ENCODE peak calls at places on chromosome X, in six cellular contexts. One of them, this sample, is unnamed.

GRCh38 chrX:129733335-129733734 is 5.4 kb upstream of the XPNPEP2 start:
- DNase-seq in GM04503: no peak
- DNase-seq in NCI-H524: no peak
- DNase-seq in activated CD4-positive, alpha-beta T cell treated with anti-CD3 and anti-CD28 coated beads, Interleukin-2, amount 10 ng/mL, durations not matched to agents 7 days and 5 days: no peak
- DNase-seq in SK-N-SH: no peak
- DNase-seq in tibial nerve: no peak
- DNase-seq in this sample: no peak

GRCh38 chrX:20029728-20030127 is 38.9 kb upstream of the BCLAF3 start:
- DNase-seq in SK-N-SH: no peak
- DNase-seq in tibial nerve: no peak
- DNase-seq in NCI-H524: no peak
- DNase-seq in activated CD4-positive, alpha-beta T cell treated with anti-CD3 and anti-CD28 coated beads, Interleukin-2, amount 10 ng/mL, durations not matched to agents 7 days and 5 days: no peak
- DNase-seq in GM04503: no peak
- DNase-seq in this sample: no peak

GRCh38 chrX:109783712-109784109 is 50.7 kb upstream of the ACSL4 start:
- DNase-seq in tibial nerve: no peak
- DNase-seq in NCI-H524: no peak
- DNase-seq in SK-N-SH: no peak
- DNase-seq in activated CD4-positive, alpha-beta T cell treated with anti-CD3 and anti-CD28 coated beads, Interleukin-2, amount 10 ng/mL, durations not matched to agents 7 days and 5 days: no peak
- DNase-seq in GM04503: no peak
- DNase-seq in this sample: no peak

GRCh38 chrX:34578237-34578636 is 78.8 kb downstream of the TMEM47 start:
- DNase-seq in GM04503: no peak
- DNase-seq in activated CD4-positive, alpha-beta T cell treated with anti-CD3 and anti-CD28 coated beads, Interleukin-2, amount 10 ng/mL, durations not matched to agents 7 days and 5 days: no peak
- DNase-seq in tibial nerve: no peak
- DNase-seq in SK-N-SH: peak; percentile 0
- DNase-seq in NCI-H524: no peak
- DNase-seq in this sample: no peak

GRCh38 chrX:131792789-131793462 is 230.2 kb upstream of the STK26 start:
- DNase-seq in SK-N-SH: peak; percentile 68
- DNase-seq in GM04503: no peak
- DNase-seq in tibial nerve: no peak
- DNase-seq in NCI-H524: no peak
- DNase-seq in activated CD4-positive, alpha-beta T cell treated with anti-CD3 and anti-CD28 coated beads, Interleukin-2, amount 10 ng/mL, durations not matched to agents 7 days and 5 days: no peak
- DNase-seq in this sample: no peak

GRCh38 chrX:129726307-129727111 is 12.3 kb upstream of the XPNPEP2 start:
- DNase-seq in NCI-H524: peak; percentile 53
- DNase-seq in SK-N-SH: peak; percentile 51
- DNase-seq in tibial nerve: peak; percentile 33
- DNase-seq in GM04503: no peak
- DNase-seq in activated CD4-positive, alpha-beta T cell treated with anti-CD3 and anti-CD28 coated beads, Interleukin-2, amount 10 ng/mL, durations not matched to agents 7 days and 5 days: peak; percentile 27
- DNase-seq in this sample: peak; percentile 48

GRCh38 chrX:72460715-72461114 is 111.9 kb downstream of the HDAC8 start:
- DNase-seq in activated CD4-positive, alpha-beta T cell treated with anti-CD3 and anti-CD28 coated beads, Interleukin-2, amount 10 ng/mL, durations not matched to agents 7 days and 5 days: no peak
- DNase-seq in tibial nerve: no peak
- DNase-seq in SK-N-SH: no peak
- DNase-seq in NCI-H524: no peak
- DNase-seq in GM04503: no peak
- DNase-seq in this sample: no peak

GRCh38 chrX:71604796-71605568 is 13.3 kb downstream of the CXCR3 start:
- DNase-seq in NCI-H524: no peak
- DNase-seq in activated CD4-positive, alpha-beta T cell treated with anti-CD3 and anti-CD28 coated beads, Interleukin-2, amount 10 ng/mL, durations not matched to agents 7 days and 5 days: no peak
- DNase-seq in tibial nerve: no peak
- DNase-seq in GM04503: no peak
- DNase-seq in SK-N-SH: no peak
- DNase-seq in this sample: no peak

GRCh38 chrX:154366666-154367055 is 7.8 kb downstream of the FLNA start:
- DNase-seq in activated CD4-positive, alpha-beta T cell treated with anti-CD3 and anti-CD28 coated beads, Interleukin-2, amount 10 ng/mL, durations not matched to agents 7 days and 5 days: no peak
- DNase-seq in SK-N-SH: no peak
- DNase-seq in NCI-H524: no peak
- DNase-seq in tibial nerve: no peak
- DNase-seq in GM04503: no peak
- DNase-seq in this sample: no peak

GRCh38 chrX:23901065-23901464 is 6.7 kb downstream of the APOO start:
- DNase-seq in GM04503: no peak
- DNase-seq in activated CD4-positive, alpha-beta T cell treated with anti-CD3 and anti-CD28 coated beads, Interleukin-2, amount 10 ng/mL, durations not matched to agents 7 days and 5 days: no peak
- DNase-seq in NCI-H524: no peak
- DNase-seq in tibial nerve: no peak
- DNase-seq in SK-N-SH: no peak
- DNase-seq in this sample: no peak

GRCh38 chrX:45806410-45807121 is 605.9 kb upstream of the DIPK2B start:
- DNase-seq in tibial nerve: no peak
- DNase-seq in SK-N-SH: no peak
- DNase-seq in activated CD4-positive, alpha-beta T cell treated with anti-CD3 and anti-CD28 coated beads, Interleukin-2, amount 10 ng/mL, durations not matched to agents 7 days and 5 days: peak; percentile 67
- DNase-seq in GM04503: peak; percentile 76
- DNase-seq in NCI-H524: peak; percentile 54
- DNase-seq in this sample: no peak

GRCh38 chrX:39499996-39500395 is 597.8 kb downstream of the BCOR start:
- DNase-seq in NCI-H524: no peak
- DNase-seq in tibial nerve: no peak
- DNase-seq in GM04503: no peak
- DNase-seq in SK-N-SH: no peak
- DNase-seq in activated CD4-positive, alpha-beta T cell treated with anti-CD3 and anti-CD28 coated beads, Interleukin-2, amount 10 ng/mL, durations not matched to agents 7 days and 5 days: no peak
- DNase-seq in this sample: no peak

GRCh38 chrX:9127991-9128390 is 94.1 kb upstream of the FAM9B start:
- DNase-seq in tibial nerve: no peak
- DNase-seq in NCI-H524: no peak
- DNase-seq in activated CD4-positive, alpha-beta T cell treated with anti-CD3 and anti-CD28 coated beads, Interleukin-2, amount 10 ng/mL, durations not matched to agents 7 days and 5 days: no peak
- DNase-seq in GM04503: no peak
- DNase-seq in SK-N-SH: no peak
- DNase-seq in this sample: no peak

GRCh38 chrX:2608638-2609430 is 82.3 kb upstream of the CD99 start:
- DNase-seq in NCI-H524: no peak
- DNase-seq in SK-N-SH: peak; percentile 86
- DNase-seq in activated CD4-positive, alpha-beta T cell treated with anti-CD3 and anti-CD28 coated beads, Interleukin-2, amount 10 ng/mL, durations not matched to agents 7 days and 5 days: peak; percentile 91
- DNase-seq in GM04503: peak; percentile 46
- DNase-seq in tibial nerve: peak; percentile 63
- DNase-seq in this sample: peak; percentile 35

GRCh38 chrX:110915120-110915519 is 119.5 kb upstream of the CHRDL1 start:
- DNase-seq in GM04503: peak; percentile 35
- DNase-seq in activated CD4-positive, alpha-beta T cell treated with anti-CD3 and anti-CD28 coated beads, Interleukin-2, amount 10 ng/mL, durations not matched to agents 7 days and 5 days: no peak
- DNase-seq in tibial nerve: no peak
- DNase-seq in NCI-H524: peak; percentile 37
- DNase-seq in SK-N-SH: no peak
- DNase-seq in this sample: no peak

GRCh38 chrX:32480019-32480418 is 731.3 kb downstream of the DMD start:
- DNase-seq in GM04503: no peak
- DNase-seq in NCI-H524: no peak
- DNase-seq in tibial nerve: no peak
- DNase-seq in SK-N-SH: no peak
- DNase-seq in activated CD4-positive, alpha-beta T cell treated with anti-CD3 and anti-CD28 coated beads, Interleukin-2, amount 10 ng/mL, durations not matched to agents 7 days and 5 days: no peak
- DNase-seq in this sample: no peak

GRCh38 chrX:63657821-63658220 is 127.2 kb downstream of the ARHGEF9 start:
- DNase-seq in NCI-H524: no peak
- DNase-seq in tibial nerve: no peak
- DNase-seq in GM04503: peak; percentile 39
- DNase-seq in activated CD4-positive, alpha-beta T cell treated with anti-CD3 and anti-CD28 coated beads, Interleukin-2, amount 10 ng/mL, durations not matched to agents 7 days and 5 days: no peak
- DNase-seq in SK-N-SH: no peak
- DNase-seq in this sample: no peak

GRCh38 chrX:72716766-72717165 is 2.7 kb upstream of the PHKA1 start:
- DNase-seq in tibial nerve: no peak
- DNase-seq in NCI-H524: no peak
- DNase-seq in SK-N-SH: no peak
- DNase-seq in GM04503: no peak
- DNase-seq in activated CD4-positive, alpha-beta T cell treated with anti-CD3 and anti-CD28 coated beads, Interleukin-2, amount 10 ng/mL, durations not matched to agents 7 days and 5 days: no peak
- DNase-seq in this sample: no peak

GRCh38 chrX:67544871-67545771 is 1.3 kb downstream of the AR start:
- DNase-seq in tibial nerve: no peak
- DNase-seq in activated CD4-positive, alpha-beta T cell treated with anti-CD3 and anti-CD28 coated beads, Interleukin-2, amount 10 ng/mL, durations not matched to agents 7 days and 5 days: no peak
- DNase-seq in NCI-H524: no peak
- DNase-seq in GM04503: no peak
- DNase-seq in SK-N-SH: peak; percentile 15
- DNase-seq in this sample: no peak

GRCh38 chrX:138082881-138083280 is 517.0 kb downstream of the ZIC3 start:
- DNase-seq in GM04503: no peak
- DNase-seq in activated CD4-positive, alpha-beta T cell treated with anti-CD3 and anti-CD28 coated beads, Interleukin-2, amount 10 ng/mL, durations not matched to agents 7 days and 5 days: no peak
- DNase-seq in NCI-H524: no peak
- DNase-seq in tibial nerve: no peak
- DNase-seq in SK-N-SH: no peak
- DNase-seq in this sample: no peak

GRCh38 chrX:94676285-94676684 is 1002.3 kb downstream of the FAM133A start:
- DNase-seq in activated CD4-positive, alpha-beta T cell treated with anti-CD3 and anti-CD28 coated beads, Interleukin-2, amount 10 ng/mL, durations not matched to agents 7 days and 5 days: no peak
- DNase-seq in GM04503: no peak
- DNase-seq in NCI-H524: no peak
- DNase-seq in tibial nerve: no peak
- DNase-seq in SK-N-SH: no peak
- DNase-seq in this sample: no peak